ENCODE peak calls at places on chromosome 15, in four cellular contexts. Q is H1, U is GM23248, N is endothelial cell of umbilical vein. E is an unnamed sample.

GRCh38 chr15:66294157-66294931 is 976 bp downstream of the DIS3L start:
- DNase-seq in Q (no peak), N (peak; percentile 68), U (peak; percentile 83), E (no peak)

GRCh38 chr15:93165737-93166136 is 76.7 kb upstream of the RGMA start:
- DNase-seq in Q (no peak), N (no peak), U (no peak), E (no peak)

GRCh38 chr15:57256941-57257340 is 119.4 kb upstream of the CGNL1 start:
- DNase-seq in N (no peak), Q (no peak), U (no peak), E (no peak)

GRCh38 chr15:74901612-74902063 is 5.0 kb downstream of the FAM219B start:
- DNase-seq in U (peak; percentile 59), N (peak; percentile 69), Q (peak; percentile 79), E (no peak)

GRCh38 chr15:45183511-45183910 is 4.3 kb downstream of the SHF start:
- DNase-seq in U (no peak), Q (no peak), N (no peak), E (no peak)

GRCh38 chr15:50542051-50542450 is 4.4 kb downstream of the USP50 start:
- DNase-seq in N (no peak), Q (no peak), U (peak; percentile 92), E (no peak)

GRCh38 chr15:63835211-63835568 is 1.4 kb upstream of the HERC1 start:
- DNase-seq in N (no peak), Q (no peak), U (no peak), E (no peak)

GRCh38 chr15:42037650-42038049 is 16.8 kb upstream of the PLA2G4E start:
- DNase-seq in Q (no peak), U (peak; percentile 14), N (no peak), E (peak; percentile 78)

GRCh38 chr15:58457466-58457965 is 25.7 kb downstream of the LIPC start:
- DNase-seq in N (no peak), U (peak; percentile 90), Q (no peak), E (no peak)

GRCh38 chr15:53670701-53671100 is 88.8 kb downstream of the WDR72 start:
- DNase-seq in U (no peak), Q (no peak), N (no peak), E (no peak)

GRCh38 chr15:81828135-81828534 is 217.7 kb downstream of the MEX3B start:
- DNase-seq in U (no peak), N (no peak), Q (no peak), E (no peak)

GRCh38 chr15:45179221-45179985 is 8.4 kb downstream of the SHF start:
- DNase-seq in U (peak; percentile 38), N (no peak), Q (peak; percentile 75), E (no peak)

GRCh38 chr15:29637555-29637954 is 184.7 kb downstream of the TJP1 start:
- DNase-seq in Q (no peak), U (no peak), N (no peak), E (no peak)

GRCh38 chr15:56249080-56249479 is 5.4 kb upstream of the RFX7 start:
- DNase-seq in Q (no peak), U (peak; percentile 75), N (peak; percentile 39), E (no peak)

GRCh38 chr15:84702961-84703482 is 12.9 kb downstream of the SEC11A start:
- DNase-seq in U (peak; percentile 44), N (peak; percentile 47), Q (no peak), E (no peak)

GRCh38 chr15:97688177-97688576 is 272.3 kb upstream of the ARRDC4 start:
- DNase-seq in N (no peak), U (no peak), Q (no peak), E (no peak)

GRCh38 chr15:75089781-75090734 is 66.7 kb downstream of the PPCDC start:
- DNase-seq in N (peak; percentile 93), Q (no peak), U (no peak), E (peak; percentile 63)

GRCh38 chr15:29765234-29765841 is 56.9 kb downstream of the TJP1 start:
- DNase-seq in U (no peak), N (no peak), Q (no peak), E (no peak)

GRCh38 chr15:22895465-22896190 is 57.2 kb downstream of the NIPA2 start:
- DNase-seq in N (no peak), U (peak; percentile 30), Q (no peak), E (peak; percentile 66)

GRCh38 chr15:101501703-101502373 is 12.3 kb upstream of the PCSK6 start:
- DNase-seq in Q (peak; percentile 81), N (peak; percentile 34), U (peak; percentile 52), E (no peak)

GRCh38 chr15:84400820-84401219 is 165.2 kb downstream of the GOLGA6L4 start:
- DNase-seq in U (no peak), N (no peak), Q (peak; percentile 33), E (peak; percentile 22)

GRCh38 chr15:48355377-48355776 is 24.1 kb downstream of the DUT start:
- DNase-seq in Q (no peak), U (peak; percentile 91), N (no peak), E (no peak)

DNA sequence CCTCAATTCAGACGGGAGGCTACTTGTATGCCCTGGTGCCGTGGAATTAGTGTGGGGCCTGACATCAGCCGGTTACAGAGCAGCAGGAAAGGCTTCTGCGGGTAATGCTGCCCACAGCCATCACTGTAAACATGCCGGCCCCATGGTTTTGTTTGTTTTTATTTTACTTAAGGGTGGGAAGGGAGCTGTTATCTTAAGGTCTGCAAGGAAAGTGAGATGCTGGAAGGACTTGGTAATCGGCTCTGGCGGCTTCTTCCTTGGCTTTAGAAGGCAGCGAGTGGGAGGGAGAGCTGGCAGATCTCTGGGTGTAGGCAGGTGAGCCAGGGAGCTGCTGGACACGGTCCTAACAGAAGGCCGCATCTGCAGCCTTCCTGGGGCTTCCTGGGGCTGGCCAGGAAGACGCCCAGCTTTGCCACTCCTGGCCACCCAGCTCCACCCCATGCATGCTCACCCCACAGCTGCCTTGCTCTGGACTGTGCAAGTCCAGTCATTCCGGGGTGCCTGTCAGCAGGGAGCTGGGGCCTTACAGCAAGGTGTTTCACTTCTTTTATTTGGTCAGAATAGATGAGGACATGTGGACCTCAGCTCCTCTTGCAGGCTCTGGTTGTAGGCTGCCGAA is 54.1 kb upstream of the FURIN start:
- DNase-seq in Q (no peak), N (no peak), U (no peak), E (no peak)
- H3K36me3 ChIP-seq in Q (peaks cover 20% of the 10 kb centered on the region), N (no peaks in the 10 kb centered on the region), U (no peaks in the 10 kb centered on the region), E (no peaks in the 10 kb centered on the region)

GRCh38 chr15:77623008-77623877 is 9.5 kb downstream of the LINGO1 start:
- DNase-seq in Q (no peak), U (no peak), N (no peak), E (no peak)
- H3K9ac ChIP-seq in Q (peak overlapping the region; percentile 71), U (no peak overlapping the region), N (no peak overlapping the region), E (no peak overlapping the region)

GRCh38 chr15:82909080-82909815 is 43.3 kb downstream of the HOMER2 start:
- DNase-seq in Q (no peak), N (no peak), U (no peak), E (no peak)
- H3K36me3 ChIP-seq in Q (no peaks in the 10 kb centered on the region), N (no peaks in the 10 kb centered on the region), U (no peaks in the 10 kb centered on the region), E (no peaks in the 10 kb centered on the region)

GRCh38 chr15:90165659-90166489 is 35.3 kb upstream of the SEMA4B start:
- DNase-seq in U (peak; percentile 99), Q (no peak), N (peak; percentile 95), E (peak; percentile 97)
- H3K9ac ChIP-seq in U (no peak overlapping the region), Q (no peak overlapping the region), N (no peak overlapping the region), E (no peak overlapping the region)

GRCh38 chr15:40016224-40016865 is 22.6 kb downstream of the SRP14 start:
- DNase-seq in N (no peak), U (peak; percentile 68), Q (no peak), E (no peak)
- H3K36me3 ChIP-seq in N (peaks cover 23% of the 10 kb centered on the region), U (peaks cover 70% of the 10 kb centered on the region), Q (peaks cover 34% of the 10 kb centered on the region), E (peaks cover 15% of the 10 kb centered on the region)

GRCh38 chr15:77538011-77538410 is 94.7 kb downstream of the LINGO1 start:
- DNase-seq in N (no peak), Q (no peak), U (no peak), E (no peak)
- H3K9ac ChIP-seq in N (no peak overlapping the region), Q (no peak overlapping the region), U (no peak overlapping the region), E (no peak overlapping the region)

GRCh38 chr15:76286231-76286879 is 24.9 kb downstream of the ETFA start:
- DNase-seq in N (no peak), Q (no peak), U (peak; percentile 33), E (no peak)

GRCh38 chr15:76278651-76279050 is 32.6 kb downstream of the ETFA start:
- DNase-seq in N (no peak), Q (no peak), U (no peak), E (no peak)

GRCh38 chr15:76285241-76285825 is 25.9 kb downstream of the ETFA start:
- DNase-seq in U (peak; percentile 43), N (peak; percentile 28), Q (no peak), E (no peak)

GRCh38 chr15:76282451-76282850 is 28.8 kb downstream of the ETFA start:
- DNase-seq in N (no peak), Q (no peak), U (no peak), E (no peak)
- H3K36me3 ChIP-seq in N (peaks cover 16% of the 10 kb centered on the region), Q (no peaks in the 10 kb centered on the region), U (peaks cover 43% of the 10 kb centered on the region), E (peaks cover 45% of the 10 kb centered on the region)

GRCh38 chr15:82850731-82851130 is 41.3 kb downstream of the WHAMM start:
- DNase-seq in N (no peak), Q (no peak), U (no peak), E (no peak)

GRCh38 chr15:82850242-82850591 is 40.8 kb downstream of the WHAMM start:
- DNase-seq in U (peak; percentile 56), N (no peak), Q (no peak), E (no peak)

GRCh38 chr15:82852906-82853635 is 43.6 kb downstream of the WHAMM start:
- DNase-seq in N (no peak), Q (no peak), U (no peak), E (no peak)

GRCh38 chr15:82851331-82851850 is 42.0 kb downstream of the WHAMM start:
- DNase-seq in N (no peak), Q (no peak), U (no peak), E (no peak)

DNA sequence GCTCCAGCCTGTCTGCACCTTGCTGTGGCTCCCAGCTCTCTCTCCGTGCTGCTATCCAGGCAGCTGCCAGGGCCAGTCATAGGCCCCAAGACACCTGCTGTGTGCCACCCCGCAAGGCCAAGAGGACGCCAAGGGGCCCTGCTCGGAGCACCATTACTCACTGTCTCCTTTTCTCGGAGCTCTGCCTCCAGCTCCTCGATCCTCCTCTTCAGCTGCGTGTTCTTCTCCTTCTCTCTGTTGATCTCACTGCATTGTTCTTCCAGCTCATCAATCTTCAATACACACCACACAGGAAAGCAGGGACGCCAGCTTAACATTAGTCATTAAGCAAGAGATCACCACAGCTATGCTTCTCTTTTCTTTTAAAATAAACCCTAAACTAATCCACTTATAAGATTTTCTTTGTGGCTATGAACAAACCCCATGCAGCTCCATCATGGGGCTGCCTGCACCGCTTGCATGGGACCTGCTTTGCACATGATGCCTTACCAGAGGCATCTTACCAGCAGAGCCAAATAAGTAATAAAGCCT is 42.6 kb downstream of the WHAMM start:
- DNase-seq in U (peak; percentile 51), Q (no peak), N (no peak), E (peak; percentile 61)
- H3K9ac ChIP-seq in U (no peak overlapping the region), Q (no peak overlapping the region), N (no peak overlapping the region), E (no peak overlapping the region)

DNA sequence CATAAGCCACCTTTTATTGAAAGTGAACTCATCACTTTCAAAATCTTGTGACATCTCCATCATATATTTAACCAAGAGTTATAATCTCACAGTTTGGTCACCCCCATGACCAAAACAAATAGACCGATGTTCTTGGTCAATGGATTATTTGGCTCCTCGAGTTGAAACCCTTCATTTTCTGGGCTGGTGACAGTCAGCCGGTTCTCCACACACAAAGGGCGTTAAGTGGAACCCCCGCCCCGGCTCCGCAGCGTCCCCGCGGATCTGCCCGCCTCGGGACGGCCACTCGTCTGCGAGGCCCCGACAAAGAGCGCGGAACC is 769 bp downstream of the TSPAN3 start:
- DNase-seq in N (no peak), U (no peak), Q (no peak), E (no peak)
- H3K36me3 ChIP-seq in N (no peaks in the 10 kb centered on the region), U (no peaks in the 10 kb centered on the region), Q (no peaks in the 10 kb centered on the region), E (no peaks in the 10 kb centered on the region)